ENCODE peak calls at places on chromosome 6, in eight cellular contexts. Z is mucosa of descending colon; H is fibroblast of villous mesenchyme; M is RWPE1; P is CD4-positive, alpha-beta T cell; U is CD8-positive, alpha-beta T cell; O is Peyer's patch; X is lung. B is an unnamed sample.

GRCh38 chr6:144036064-144036873 is 28.2 kb upstream of the PLAGL1 start:
- DNase-seq in Z (peak), H (peak), M (no peak), P (no peak), U (no peak), O (no peak), X (peak), B (no peak)

GRCh38 chr6:142045380-142046270 is 87.1 kb upstream of the GJE1 start:
- DNase-seq in Z (no peak), H (peak), M (peak), P (no peak), U (no peak), O (no peak), X (no peak), B (no peak)

GRCh38 chr6:136323431-136324112 is 33.9 kb upstream of the BCLAF1 start:
- DNase-seq in Z (no peak), H (peak), M (no peak), P (no peak), U (no peak), O (no peak), X (no peak), B (no peak)

GRCh38 chr6:48915591-48915990 is 547.5 kb downstream of the MMUT start:
- DNase-seq in Z (no peak), H (no peak), M (no peak), P (no peak), U (no peak), O (no peak), X (no peak), B (no peak)

GRCh38 chr6:154458565-154459475 is 51.7 kb downstream of the CNKSR3 start:
- DNase-seq in Z (no peak), H (peak), M (no peak), P (no peak), U (no peak), O (no peak), X (no peak), B (no peak)

GRCh38 chr6:38012573-38012972 is 193.0 kb downstream of the ZFAND3 start:
- DNase-seq in Z (no peak), H (peak), M (peak), P (no peak), U (no peak), O (no peak), X (no peak), B (no peak)

GRCh38 chr6:160801418-160801817 is 99.4 kb downstream of the PLG start:
- DNase-seq in Z (no peak), H (no peak), M (no peak), P (no peak), U (no peak), O (no peak), X (no peak), B (no peak)

GRCh38 chr6:137707590-137708360 is 159.3 kb upstream of the TNFAIP3 start:
- DNase-seq in Z (peak), H (peak), M (peak), P (peak), U (peak), O (peak), X (peak), B (peak)

GRCh38 chr6:54238407-54238806 is 69.8 kb upstream of the TINAG start:
- DNase-seq in Z (no peak), H (peak), M (no peak), P (no peak), U (no peak), O (no peak), X (no peak), B (no peak)

GRCh38 chr6:66508433-66508832 is 801.4 kb upstream of the EYS start:
- DNase-seq in Z (no peak), H (peak), M (peak), P (no peak), U (no peak), O (no peak), X (no peak), B (no peak)

GRCh38 chr6:157873735-157874344 is 50.8 kb downstream of the SNX9 start:
- DNase-seq in Z (peak), H (peak), M (peak), P (peak), U (peak), O (peak), X (peak), B (peak)

GRCh38 chr6:100573169-100573568 is 108.4 kb upstream of the SIM1 start:
- DNase-seq in Z (no peak), H (peak), M (peak), P (no peak), U (no peak), O (no peak), X (no peak), B (no peak)

GRCh38 chr6:159107451-159108260 is 61.5 kb upstream of the FNDC1 start:
- DNase-seq in Z (peak), H (no peak), M (no peak), P (peak), U (peak), O (peak), X (no peak), B (peak)

GRCh38 chr6:152634773-152635172 is 2.4 kb downstream of the SYNE1 start:
- DNase-seq in Z (no peak), H (no peak), M (no peak), P (no peak), U (peak), O (no peak), X (no peak), B (no peak)

GRCh38 chr6:158817298-158818007 is 1.7 kb downstream of the EZR start:
- DNase-seq in Z (peak), H (peak), M (no peak), P (peak), U (no peak), O (peak), X (peak), B (no peak)

GRCh38 chr6:56222509-56222908 is 24.9 kb downstream of the COL21A1 start:
- DNase-seq in Z (no peak), H (peak), M (no peak), P (no peak), U (no peak), O (no peak), X (no peak), B (no peak)

GRCh38 chr6:3520541-3521220 is 63.8 kb upstream of the SLC22A23 start:
- DNase-seq in Z (no peak), H (no peak), M (no peak), P (no peak), U (no peak), O (no peak), X (no peak), B (no peak)

GRCh38 chr6:148831064-148831463 is 84.2 kb downstream of the UST start:
- DNase-seq in Z (peak), H (no peak), M (no peak), P (no peak), U (peak), O (peak), X (no peak), B (no peak)

GRCh38 chr6:40796280-40797223 is 209.4 kb upstream of the LRFN2 start:
- DNase-seq in Z (no peak), H (no peak), M (no peak), P (no peak), U (no peak), O (no peak), X (no peak), B (no peak)

GRCh38 chr6:170206931-170207431 is 83.9 kb downstream of the DLL1 start:
- DNase-seq in Z (no peak), H (no peak), M (no peak), P (no peak), U (no peak), O (no peak), X (no peak), B (no peak)

GRCh38 chr6:142756215-142756630 is 188.8 kb downstream of the HIVEP2 start:
- DNase-seq in Z (no peak), H (no peak), M (peak), P (no peak), U (no peak), O (no peak), X (no peak), B (no peak)

GRCh38 chr6:27814665-27815424 is 97.4 kb downstream of the OR2B2 start:
- DNase-seq in Z (peak), H (peak), M (peak), P (no peak), U (no peak), O (peak), X (peak), B (no peak)

GRCh38 chr6:14046476-14047068 is 71.0 kb upstream of the CD83 start:
- DNase-seq in Z (peak), H (peak), M (peak), P (peak), U (peak), O (peak), X (peak), B (no peak)

GRCh38 chr6:148325316-148326068 is 17.1 kb upstream of the SASH1 start:
- DNase-seq in Z (no peak), H (no peak), M (no peak), P (no peak), U (no peak), O (no peak), X (no peak), B (no peak)

GRCh38 chr6:78917788-78918187 is 50.4 kb downstream of the IRAK1BP1 start:
- DNase-seq in Z (no peak), H (no peak), M (no peak), P (no peak), U (no peak), O (no peak), X (no peak), B (no peak)

GRCh38 chr6:73943401-73943800 is 247.4 kb downstream of the CD109 start:
- DNase-seq in Z (no peak), H (peak), M (no peak), P (no peak), U (no peak), O (no peak), X (no peak), B (no peak)

GRCh38 chr6:50842446-50842845 is 23.8 kb downstream of the TFAP2B start:
- DNase-seq in Z (no peak), H (no peak), M (no peak), P (no peak), U (no peak), O (no peak), X (no peak), B (no peak)

GRCh38 chr6:129946439-129947140 is 71.8 kb upstream of the L3MBTL3 start:
- DNase-seq in Z (no peak), H (no peak), M (no peak), P (no peak), U (no peak), O (no peak), X (no peak), B (no peak)

GRCh38 chr6:91716361-91716760 is 1129.5 kb upstream of the MAP3K7 start:
- DNase-seq in Z (no peak), H (no peak), M (no peak), P (no peak), U (no peak), O (no peak), X (no peak), B (no peak)

GRCh38 chr6:82365011-82365751 is 1.6 kb downstream of the TPBG start:
- DNase-seq in Z (peak), H (peak), M (peak), P (no peak), U (no peak), O (no peak), X (no peak), B (no peak)

GRCh38 chr6:28544211-28544610 is 18.5 kb downstream of the GPX5 start:
- DNase-seq in Z (no peak), H (no peak), M (no peak), P (no peak), U (no peak), O (no peak), X (no peak), B (no peak)

GRCh38 chr6:81228912-81229540 is 523.5 kb downstream of the TENT5A start:
- DNase-seq in Z (no peak), H (peak), M (no peak), P (no peak), U (no peak), O (no peak), X (no peak), B (no peak)

GRCh38 chr6:16757332-16757731 is 3.9 kb downstream of the ATXN1 start:
- DNase-seq in Z (no peak), H (peak), M (no peak), P (no peak), U (no peak), O (no peak), X (no peak), B (no peak)

GRCh38 chr6:73234732-73235131 is 9.4 kb upstream of the KHDC1L start:
- DNase-seq in Z (no peak), H (peak), M (peak), P (no peak), U (no peak), O (no peak), X (no peak), B (no peak)

GRCh38 chr6:2971420-2972218 is at the start of gene SERPINB6:
- DNase-seq in Z (peak), H (peak), M (peak), P (peak), U (peak), O (peak), X (peak), B (peak)

GRCh38 chr6:109978174-109979032 is at the start of gene GPR6:
- DNase-seq in Z (peak), H (peak), M (peak), P (peak), U (peak), O (no peak), X (peak), B (peak)

GRCh38 chr6:109979033-109979921 is 1.2 kb downstream of the GPR6 start:
- DNase-seq in Z (no peak), H (no peak), M (no peak), P (no peak), U (no peak), O (no peak), X (no peak), B (no peak)

GRCh38 chr6:109977791-109978173 is 329 bp upstream of the GPR6 start:
- DNase-seq in Z (no peak), H (no peak), M (no peak), P (no peak), U (no peak), O (no peak), X (no peak), B (no peak)
- TF ChIP-seq CTCF in Z (no peak), H (no peak), M (no peak), P (no peak), U (no peak), O (no peak), X (no peak), B (no peak)

GRCh38 chr6:36154286-36154685 is 24.0 kb downstream of the MAPK13 start:
- DNase-seq in Z (no peak), H (no peak), M (peak), P (no peak), U (no peak), O (no peak), X (no peak), B (no peak)
- TF ChIP-seq CTCF in Z (no peak), H (no peak), M (no peak), P (no peak), U (no peak), O (no peak), X (no peak), B (no peak)

GRCh38 chr6:20266851-20267608 is 54.8 kb upstream of the MBOAT1 start:
- DNase-seq in Z (no peak), H (no peak), M (peak), P (no peak), U (no peak), O (no peak), X (no peak), B (no peak)
- TF ChIP-seq CTCF in Z (no peak), H (no peak), M (no peak), P (no peak), U (no peak), O (no peak), X (no peak), B (no peak)

GRCh38 chr6:145075425-145075824 is 659.9 kb downstream of the EPM2A start:
- DNase-seq in Z (no peak), H (no peak), M (no peak), P (no peak), U (no peak), O (no peak), X (no peak), B (no peak)
- TF ChIP-seq CTCF in Z (no peak), H (no peak), M (no peak), P (no peak), U (no peak), O (no peak), X (no peak), B (no peak)

DNA sequence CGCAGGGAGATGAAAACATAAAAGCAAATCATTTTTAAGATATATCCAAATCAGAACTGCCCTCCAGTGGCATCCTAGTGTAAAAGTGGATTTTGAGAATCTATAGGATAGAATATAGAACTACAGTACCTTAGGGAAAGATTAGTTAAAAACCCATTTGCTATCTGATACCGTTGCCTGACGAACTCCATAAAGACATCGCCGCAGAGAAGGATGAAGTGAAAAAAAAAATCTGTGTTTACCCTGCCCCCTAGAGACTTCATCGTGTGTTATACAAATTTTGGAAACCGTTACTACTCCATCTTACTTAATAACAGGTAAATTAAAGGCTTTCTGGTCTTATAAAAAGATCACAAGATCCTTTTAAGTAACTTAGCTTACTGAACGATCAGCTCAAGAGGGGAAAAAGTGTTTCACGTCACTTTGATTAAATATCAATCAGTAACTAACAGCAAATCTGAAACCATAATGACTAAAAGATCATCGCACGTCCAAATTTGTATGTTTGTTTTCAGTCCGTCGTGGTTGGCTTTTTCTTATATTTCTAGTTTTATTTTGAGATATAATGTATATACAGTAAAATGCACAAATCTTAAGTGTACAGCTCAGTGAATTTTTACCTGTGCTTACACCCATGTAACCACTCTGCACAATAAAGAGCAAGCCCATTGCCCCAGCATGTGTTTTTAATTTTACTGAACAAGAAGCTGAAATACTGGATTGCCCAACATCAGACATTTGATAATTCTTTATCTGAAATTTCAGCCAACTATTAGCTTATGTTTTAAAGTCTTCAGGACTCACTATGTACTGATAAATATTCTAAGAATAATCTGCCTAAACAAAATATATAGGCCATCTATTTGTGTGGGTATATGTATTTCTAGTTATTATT is 879 bp upstream of the MCM3 start:
- DNase-seq in Z (no peak), H (peak), M (no peak), P (no peak), U (no peak), O (no peak), X (no peak), B (no peak)
- TF ChIP-seq CTCF in Z (no peak), H (peak), M (peak), P (peak), U (peak), O (no peak), X (no peak), B (no peak)

GRCh38 chr6:43428112-43428570 is 800 bp downstream of the ABCC10 start:
- DNase-seq in Z (no peak), H (no peak), M (no peak), P (no peak), U (no peak), O (no peak), X (no peak), B (no peak)

GRCh38 chr6:43426928-43427405 is 374 bp upstream of the ABCC10 start:
- DNase-seq in Z (peak), H (no peak), M (no peak), P (no peak), U (no peak), O (no peak), X (no peak), B (no peak)

GRCh38 chr6:43428874-43429273 is 1.5 kb downstream of the ABCC10 start:
- DNase-seq in Z (no peak), H (peak), M (no peak), P (no peak), U (no peak), O (no peak), X (no peak), B (no peak)

GRCh38 chr6:43432009-43432945 is 4.9 kb downstream of the ABCC10 start:
- DNase-seq in Z (no peak), H (no peak), M (no peak), P (no peak), U (no peak), O (no peak), X (no peak), B (no peak)

DNA sequence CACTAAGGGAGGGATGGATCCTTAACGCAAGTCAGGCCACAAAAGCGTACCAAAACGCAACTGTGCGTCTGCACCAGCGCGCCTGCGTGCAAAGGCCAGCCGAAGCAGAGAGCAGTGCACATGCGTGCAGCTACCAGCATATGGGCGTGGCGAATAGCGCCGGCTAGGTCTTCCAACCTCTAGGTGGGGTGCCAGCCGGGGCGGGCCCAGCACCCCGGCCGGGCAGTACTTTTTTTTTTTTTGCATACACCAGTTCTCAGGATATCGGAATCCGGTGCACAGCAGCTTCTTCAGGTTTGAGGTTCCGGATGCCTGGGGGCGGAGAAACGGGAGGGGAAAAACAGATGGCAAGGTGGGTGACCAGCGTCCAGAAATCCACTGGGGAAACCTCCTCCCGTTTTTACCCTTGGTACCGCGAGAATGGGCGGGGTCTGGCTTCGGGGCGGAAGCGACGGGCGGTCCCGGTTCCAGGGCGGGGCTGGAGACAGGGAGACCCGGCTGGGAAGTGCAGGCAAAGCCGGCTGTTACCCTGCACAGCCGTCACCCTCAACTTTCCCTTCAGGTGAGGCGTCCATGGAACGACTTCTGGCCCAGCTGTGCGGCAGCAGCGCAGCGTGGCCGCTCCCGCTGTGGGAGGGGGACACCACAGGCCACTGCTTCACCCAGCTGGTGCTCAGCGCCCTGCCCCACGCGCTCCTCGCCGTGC is at the start of gene ABCC10:
- DNase-seq in Z (peak), H (peak), M (peak), P (peak), U (peak), O (peak), X (peak), B (peak)
- TF ChIP-seq CTCF in Z (peak), H (peak), M (no peak), P (peak), U (no peak), O (peak), X (no peak), B (no peak)

DNA sequence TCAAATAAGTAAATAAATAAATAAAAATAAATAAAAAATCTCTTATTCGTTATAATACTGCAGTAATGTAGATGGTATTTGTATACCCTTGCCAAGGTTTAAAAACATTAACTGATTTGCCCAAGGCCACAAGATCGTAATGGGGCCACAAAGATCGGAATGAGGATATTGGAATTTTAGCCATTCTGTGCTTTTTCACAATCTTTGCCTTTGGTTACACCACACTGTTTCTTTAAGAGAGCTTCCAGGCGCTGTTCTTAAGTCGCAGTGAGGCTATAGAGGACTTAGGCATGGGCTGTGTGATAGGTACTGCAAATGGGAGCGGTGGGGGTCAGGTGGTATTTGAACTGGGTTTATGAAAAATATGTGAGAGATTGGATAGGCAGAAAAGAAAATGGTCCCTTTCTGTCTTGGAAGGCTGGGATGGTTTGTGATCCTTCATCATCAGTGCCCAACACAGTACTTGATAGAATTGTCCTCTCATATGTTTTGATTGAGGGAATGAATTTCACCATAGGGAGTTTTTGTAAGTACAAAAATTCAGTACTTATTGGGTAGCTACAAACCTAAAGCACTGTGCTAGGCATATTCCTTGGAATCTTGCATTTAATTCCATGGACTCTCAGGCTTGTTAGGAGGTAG is 1.4 kb downstream of the NUS1 start:
- DNase-seq in Z (no peak), H (peak), M (no peak), P (no peak), U (no peak), O (no peak), X (no peak), B (no peak)
- TF ChIP-seq CTCF in Z (no peak), H (no peak), M (no peak), P (no peak), U (no peak), O (no peak), X (no peak), B (no peak)

GRCh38 chr6:30893001-30893591 is 8.8 kb downstream of the DDR1 start:
- DNase-seq in Z (no peak), H (no peak), M (no peak), P (no peak), U (no peak), O (no peak), X (no peak), B (no peak)
- TF ChIP-seq CTCF in Z (no peak), H (peak), M (no peak), P (no peak), U (no peak), O (no peak), X (no peak), B (no peak)